ENCODE peak calls at places on chromosomes 6 and 20, in ten cellular contexts. I is IMR-90; D is transverse colon; L is cardiac muscle cell; G is HCT116; Z is CD8-positive, alpha-beta T cell; Q is endodermal cell; H is heart left ventricle; T is AG09309; F is tibial artery. E is an unnamed sample.

GRCh38 chr20:13671500-13672288 is 33.0 kb upstream of the TASP1 start:
- DNase-seq in I (peak; percentile 62), D (no peak), L (no peak), G (no peak), Z (no peak), Q (no peak), H (peak; percentile 31), T (peak; percentile 52), F (peak; percentile 41), E (no peak)

GRCh38 chr6:102885165-102885564 is 1491.7 kb downstream of the GRIK2 start:
- DNase-seq in I (no peak), D (no peak), L (no peak), G (no peak), Z (no peak), Q (no peak), H (no peak), T (no peak), F (no peak), E (no peak)

GRCh38 chr20:50911030-50911429 is 20.2 kb downstream of the ADNP start:
- DNase-seq in I (peak; percentile 85), D (no peak), L (no peak), G (no peak), Z (no peak), Q (no peak), H (no peak), T (peak; percentile 80), F (no peak), E (no peak)

GRCh38 chr6:80021591-80021990 is 17.1 kb downstream of the TTK start:
- DNase-seq in I (no peak), D (no peak), L (no peak), G (no peak), Z (no peak), Q (no peak), H (no peak), T (no peak), F (no peak), E (no peak)

GRCh38 chr6:27078734-27079357 is 168.7 kb upstream of the PRSS16 start:
- DNase-seq in I (peak; percentile 68), D (peak; percentile 48), L (peak; percentile 68), G (peak; percentile 52), Z (no peak), Q (peak; percentile 87), H (no peak), T (peak; percentile 20), F (no peak), E (peak; percentile 18)

GRCh38 chr6:22828179-22829062 is 259.1 kb downstream of the HDGFL1 start:
- DNase-seq in I (peak; percentile 97), D (peak; percentile 9), L (peak; percentile 61), G (peak; percentile 53), Z (no peak), Q (peak; percentile 81), H (no peak), T (peak; percentile 86), F (no peak), E (peak; percentile 99)

GRCh38 chr20:61313396-61313795 is 61.3 kb downstream of the CDH4 start:
- DNase-seq in I (no peak), D (no peak), L (no peak), G (no peak), Z (no peak), Q (no peak), H (no peak), T (no peak), F (no peak), E (no peak)

GRCh38 chr6:169495601-169496000 is 206.2 kb downstream of the WDR27 start:
- DNase-seq in I (peak; percentile 67), D (no peak), L (no peak), G (no peak), Z (no peak), Q (no peak), H (no peak), T (no peak), F (no peak), E (no peak)

GRCh38 chr6:37020426-37021211 is 15.2 kb downstream of the FGD2 start:
- DNase-seq in I (no peak), D (peak; percentile 71), L (no peak), G (no peak), Z (no peak), Q (peak; percentile 65), H (no peak), T (no peak), F (no peak), E (no peak)

GRCh38 chr6:3341467-3341866 is 82.7 kb downstream of the PSMG4 start:
- DNase-seq in I (peak; percentile 83), D (no peak), L (peak; percentile 7), G (no peak), Z (no peak), Q (peak; percentile 70), H (no peak), T (peak; percentile 77), F (peak; percentile 59), E (peak; percentile 42)

GRCh38 chr6:90468080-90468479 is 118.8 kb downstream of the MAP3K7 start:
- DNase-seq in I (peak; percentile 60), D (no peak), L (no peak), G (no peak), Z (no peak), Q (no peak), H (no peak), T (no peak), F (peak; percentile 28), E (peak; percentile 45)

GRCh38 chr6:45421700-45422540 is 44.2 kb upstream of the SUPT3H start:
- DNase-seq in I (peak; percentile 67), D (peak; percentile 66), L (peak; percentile 62), G (no peak), Z (peak; percentile 8), Q (peak; percentile 79), H (peak; percentile 68), T (no peak), F (peak; percentile 42), E (no peak)

GRCh38 chr20:7723284-7723683 is 217.0 kb downstream of the HAO1 start:
- DNase-seq in I (no peak), D (no peak), L (no peak), G (no peak), Z (no peak), Q (no peak), H (no peak), T (no peak), F (no peak), E (no peak)

GRCh38 chr6:136201735-136202134 is 48.4 kb downstream of the MTFR2 start:
- DNase-seq in I (peak; percentile 16), D (no peak), L (no peak), G (no peak), Z (no peak), Q (no peak), H (no peak), T (no peak), F (no peak), E (no peak)
- TF ChIP-seq CTCF in I (no peak), D (no peak), L (no peak), G (no peak), Z (no peak), Q (no peak), H (no peak), T (no peak), F (no peak), E (no peak)

GRCh38 chr20:41615110-41615509 is 3.1 kb downstream of the CHD6 start:
- DNase-seq in I (no peak), D (no peak), L (no peak), G (no peak), Z (no peak), Q (no peak), H (no peak), T (no peak), F (no peak), E (no peak)
- H3K4me3 ChIP-seq in I (no peak overlapping the region), D (no peak overlapping the region), L (no peak overlapping the region), G (no peak overlapping the region), Z (no peak overlapping the region), Q (no peak overlapping the region), H (no peak overlapping the region), T (no peak overlapping the region), F (no peak overlapping the region), E (no peak overlapping the region)

GRCh38 chr6:52102330-52102932 is 15.0 kb upstream of the PKHD1 start:
- DNase-seq in I (no peak), D (peak; percentile 25), L (no peak), G (no peak), Z (no peak), Q (peak; percentile 44), H (no peak), T (no peak), F (no peak), E (no peak)

GRCh38 chr6:52106994-52107393 is 19.6 kb upstream of the PKHD1 start:
- DNase-seq in I (no peak), D (no peak), L (no peak), G (no peak), Z (no peak), Q (peak; percentile 44), H (no peak), T (no peak), F (no peak), E (no peak)

GRCh38 chr6:52103661-52104060 is 16.2 kb upstream of the PKHD1 start:
- DNase-seq in I (no peak), D (no peak), L (no peak), G (no peak), Z (no peak), Q (no peak), H (no peak), T (no peak), F (no peak), E (no peak)

GRCh38 chr6:52108128-52108527 is 20.7 kb upstream of the PKHD1 start:
- DNase-seq in I (no peak), D (no peak), L (no peak), G (no peak), Z (no peak), Q (peak; percentile 53), H (no peak), T (no peak), F (no peak), E (no peak)

DNA sequence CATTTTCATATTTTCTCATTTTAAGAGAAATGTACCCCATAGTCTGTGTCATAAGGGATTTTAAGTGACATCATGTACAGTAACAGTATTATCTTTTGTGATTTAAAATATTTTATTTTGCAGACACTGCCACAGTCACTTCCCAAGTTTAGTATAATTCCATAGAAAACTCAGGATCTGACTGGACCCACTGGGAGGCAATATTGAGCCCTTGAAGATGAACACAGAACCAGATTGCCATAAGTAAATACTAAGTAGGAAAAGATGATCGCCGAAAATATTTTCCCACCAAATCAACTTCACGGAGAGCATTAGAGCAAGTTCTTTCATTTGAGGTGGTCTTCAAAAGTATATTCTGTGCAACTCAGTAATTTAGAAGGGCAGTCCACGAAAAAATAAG is 17.6 kb upstream of the PKHD1 start:
- DNase-seq in I (no peak), D (no peak), L (no peak), G (no peak), Z (no peak), Q (no peak), H (no peak), T (no peak), F (no peak), E (no peak)
- TF ChIP-seq CTCF in I (no peak), D (no peak), L (no peak), G (peak; percentile 13), Z (no peak), Q (no peak), H (no peak), T (no peak), F (no peak), E (no peak)

DNA sequence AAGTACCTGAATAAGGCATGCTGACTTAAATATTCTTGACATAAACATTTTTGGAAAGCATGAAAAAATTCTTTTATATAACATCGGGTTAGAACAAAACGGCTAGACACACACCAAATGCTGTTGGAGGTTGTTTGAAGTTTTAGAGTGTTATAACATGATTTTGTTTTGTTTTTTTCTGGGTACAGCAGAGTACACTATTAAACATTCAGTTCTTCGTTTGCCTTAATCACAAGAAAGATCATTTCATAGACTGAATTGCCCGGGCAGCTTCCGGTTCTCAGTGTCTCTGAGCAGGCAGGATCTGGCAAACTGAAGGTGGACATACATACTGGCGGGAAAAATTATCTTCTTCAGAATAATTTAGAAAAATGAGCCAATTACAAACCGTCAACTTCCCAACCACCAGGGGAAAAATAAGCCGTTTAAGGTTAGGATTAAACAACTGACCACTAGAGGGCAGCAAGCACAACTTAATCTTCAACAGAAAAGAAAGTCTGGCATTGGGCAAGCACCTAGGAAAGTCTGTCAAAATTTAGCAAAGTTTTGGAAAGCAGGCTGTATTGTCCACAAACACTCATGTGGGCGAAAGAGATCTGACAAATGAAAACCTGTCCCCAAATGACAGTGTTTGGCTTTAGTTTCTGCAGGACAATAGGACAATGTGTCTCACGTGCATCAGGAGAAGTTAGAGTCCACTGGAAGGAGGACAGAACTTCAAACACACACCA is 15.0 kb downstream of the ZNF217 start:
- DNase-seq in I (peak; percentile 89), D (peak; percentile 51), L (peak; percentile 90), G (peak; percentile 82), Z (no peak), Q (peak; percentile 75), H (no peak), T (peak; percentile 81), F (peak; percentile 41), E (no peak)
- H3K4me3 ChIP-seq in I (no peak overlapping the region), D (no peak overlapping the region), L (peak overlapping the region; percentile 1), G (no peak overlapping the region), Z (peak overlapping the region; percentile 50), Q (peak overlapping the region; percentile 29), H (no peak overlapping the region), T (no peak overlapping the region), F (peak overlapping the region; percentile 18), E (no peak overlapping the region)

E was measured in kidney epithelial cell.